ENCODE peak calls at places on chromosomes 16 and 17, in seven cellular contexts. H, Y, D, X, J, K and V are unnamed samples.

GRCh38 chr16:22325598-22326368 is 28.6 kb downstream of the POLR3E start:
- DNase-seq in Y (no peak), K (no peak), X (no peak), H (no peak), J (no peak), D (no peak), V (no peak)

GRCh38 chr16:51877686-51878085 is 669.3 kb downstream of the TOX3 start:
- DNase-seq in K (no peak), X (no peak), Y (no peak), H (no peak), D (no peak), J (no peak), V (no peak)

GRCh38 chr17:62805234-62805633 is 2.9 kb downstream of the MARCHF10 start:
- DNase-seq in D (no peak), K (no peak), X (no peak), Y (no peak), H (no peak), J (no peak), V (no peak)

GRCh38 chr17:62627219-62627903 is at the start of gene MRC2:
- DNase-seq in H (no peak), J (no peak), K (no peak), Y (peak; percentile 79), X (no peak), D (no peak), V (peak; percentile 48)

GRCh38 chr16:87135631-87136030 is 181.6 kb downstream of the C16orf95 start:
- DNase-seq in J (no peak), Y (no peak), K (no peak), X (no peak), D (no peak), H (no peak), V (no peak)

GRCh38 chr17:62780273-62780672 is 27.8 kb downstream of the MARCHF10 start:
- DNase-seq in H (no peak), D (no peak), Y (no peak), X (no peak), K (no peak), J (no peak), V (no peak)

GRCh38 chr16:9079430-9079812 is 12.0 kb upstream of the HAPSTR1 start:
- DNase-seq in X (no peak), Y (no peak), K (no peak), H (no peak), J (no peak), D (no peak), V (no peak)

GRCh38 chr16:243348-243747 is 8.7 kb downstream of the FAM234A start:
- DNase-seq in J (no peak), Y (no peak), D (no peak), H (no peak), K (no peak), X (no peak), V (no peak)

GRCh38 chr17:27469256-27469655 is 13.0 kb downstream of the KSR1 start:
- DNase-seq in H (no peak), K (no peak), Y (no peak), J (no peak), D (no peak), X (no peak), V (no peak)

GRCh38 chr16:71746442-71747046 is 22.0 kb upstream of the PHLPP2 start:
- DNase-seq in J (no peak), X (no peak), H (no peak), Y (peak; percentile 6), K (no peak), D (no peak), V (no peak)

GRCh38 chr17:55320594-55321506 is 56.1 kb downstream of the HLF start:
- DNase-seq in D (no peak), J (no peak), Y (no peak), H (no peak), K (no peak), X (no peak), V (no peak)

GRCh38 chr17:70137451-70138230 is 31.7 kb upstream of the KCNJ2 start:
- DNase-seq in H (no peak), D (no peak), Y (peak; percentile 11), J (no peak), X (no peak), K (peak; percentile 88), V (no peak)

GRCh38 chr17:2125013-2125535 is 70.2 kb downstream of the HIC1 start:
- DNase-seq in J (no peak), D (no peak), H (no peak), K (no peak), X (no peak), Y (no peak), V (no peak)

GRCh38 chr17:2233441-2233947 is 70.1 kb downstream of the SMG6 start:
- DNase-seq in J (no peak), H (no peak), K (no peak), D (no peak), Y (no peak), X (no peak), V (no peak)

GRCh38 chr16:69106491-69107291 is 1.2 kb downstream of the HAS3 start:
- DNase-seq in H (no peak), D (no peak), J (no peak), X (no peak), K (no peak), Y (peak; percentile 72), V (no peak)

GRCh38 chr17:50636804-50637195 is 2.1 kb downstream of the ABCC3 start:
- DNase-seq in D (no peak), K (no peak), H (no peak), Y (no peak), J (no peak), X (no peak), V (no peak)

GRCh38 chr16:2702871-2703745 is 16.9 kb downstream of the PRSS27 start:
- DNase-seq in D (no peak), K (no peak), X (no peak), Y (no peak), J (no peak), H (no peak), V (no peak)

GRCh38 chr16:4081577-4082021 is 34.6 kb downstream of the ADCY9 start:
- DNase-seq in K (peak; percentile 49), Y (peak; percentile 26), X (no peak), H (no peak), D (no peak), J (no peak), V (no peak)

GRCh38 chr17:77311371-77311981 is 170.7 kb downstream of the SEC14L1 start:
- DNase-seq in H (no peak), X (no peak), D (no peak), J (no peak), Y (no peak), K (no peak), V (no peak)

GRCh38 chr17:82876602-82877391 is 37.0 kb upstream of the ZNF750 start:
- DNase-seq in X (no peak), Y (no peak), H (no peak), J (no peak), K (peak; percentile 53), D (no peak), V (no peak)

GRCh38 chr16:68992521-68992920 is 112.9 kb upstream of the HAS3 start:
- DNase-seq in K (no peak), J (no peak), Y (no peak), X (no peak), D (no peak), H (no peak), V (no peak)